ENCODE peak calls at places on chromosome 18, in eight cellular contexts. Z, B, Q, W, P, A, Y and K are unnamed samples.

GRCh38 chr18:63101811-63102210 is 217.8 kb downstream of the BCL2 start:
- DNase-seq in Z (no peak), B (no peak), Q (no peak), W (no peak), P (no peak), A (no peak), Y (no peak), K (no peak)

GRCh38 chr18:46042571-46043123 is 29.4 kb downstream of the PSTPIP2 start:
- DNase-seq in Z (no peak), B (no peak), Q (no peak), W (peak; percentile 21), P (no peak), A (no peak), Y (no peak), K (no peak)

GRCh38 chr18:5449858-5450509 is 93.8 kb downstream of the EPB41L3 start:
- DNase-seq in Z (no peak), B (no peak), Q (no peak), W (no peak), P (no peak), A (no peak), Y (no peak), K (no peak)

GRCh38 chr18:77763530-77763929 is 513.9 kb downstream of the GALR1 start:
- DNase-seq in Z (no peak), B (no peak), Q (no peak), W (no peak), P (no peak), A (no peak), Y (no peak), K (no peak)

GRCh38 chr18:31241900-31242409 is 76.0 kb upstream of the DSG1 start:
- DNase-seq in Z (no peak), B (no peak), Q (no peak), W (no peak), P (no peak), A (no peak), Y (no peak), K (peak; percentile 9)

GRCh38 chr18:78506031-78506461 is 473.6 kb upstream of the SALL3 start:
- DNase-seq in Z (no peak), B (no peak), Q (no peak), W (no peak), P (no peak), A (no peak), Y (no peak), K (no peak)

GRCh38 chr18:37450434-37451133 is 115.0 kb downstream of the CELF4 start:
- DNase-seq in Z (no peak), B (no peak), Q (no peak), W (no peak), P (no peak), A (no peak), Y (no peak), K (no peak)

GRCh38 chr18:51666717-51667320 is 469.3 kb upstream of the MEX3C start:
- DNase-seq in Z (no peak), B (no peak), Q (no peak), W (no peak), P (no peak), A (no peak), Y (no peak), K (no peak)

GRCh38 chr18:43170586-43170985 is 55.1 kb upstream of the RIT2 start:
- DNase-seq in Z (no peak), B (no peak), Q (no peak), W (no peak), P (no peak), A (no peak), Y (no peak), K (no peak)

GRCh38 chr18:38042496-38042895 is 476.9 kb upstream of the CELF4 start:
- DNase-seq in Z (no peak), B (no peak), Q (no peak), W (no peak), P (no peak), A (no peak), Y (no peak), K (no peak)

GRCh38 chr18:58862851-58863538 is 1.7 kb upstream of the ZNF532 start:
- DNase-seq in Z (no peak), B (peak; percentile 28), Q (peak; percentile 48), W (peak; percentile 53), P (peak; percentile 51), A (no peak), Y (peak; percentile 69), K (no peak)

GRCh38 chr18:24181806-24182205 is 42.9 kb downstream of the CABYR start:
- DNase-seq in Z (no peak), B (no peak), Q (no peak), W (no peak), P (no peak), A (no peak), Y (no peak), K (no peak)

GRCh38 chr18:903703-904102 is 968 bp upstream of the ADCYAP1 start:
- DNase-seq in Z (no peak), B (no peak), Q (peak; percentile 14), W (peak; percentile 60), P (peak; percentile 57), A (peak; percentile 44), Y (peak; percentile 48), K (peak; percentile 55)

GRCh38 chr18:21191596-21192307 is 50.3 kb upstream of the GREB1L start:
- DNase-seq in Z (no peak), B (peak; percentile 25), Q (no peak), W (peak; percentile 68), P (peak; percentile 61), A (peak; percentile 40), Y (no peak), K (peak; percentile 70)

GRCh38 chr18:54532962-54533361 is 58.1 kb upstream of the DYNAP start:
- DNase-seq in Z (no peak), B (no peak), Q (no peak), W (no peak), P (no peak), A (no peak), Y (no peak), K (no peak)